ENCODE peak calls at places on chromosomes 16 and 17, in ten cellular contexts. E, V, U, B, G, W, M, L, O and J are unnamed samples. For H3K4me1, the result is how much of the 10 kb centered on the place peaks cover.

GRCh38 chr16:15907863-15908478 is 19.6 kb upstream of the CEP20 start:
- DNase-seq in G (peak), U (peak), E (no peak), O (no peak), V (peak), W (no peak), M (no peak), B (peak), L (no peak), J (no peak)

GRCh38 chr17:9976283-9977009 is 71.4 kb upstream of the RCVRN start:
- DNase-seq in W (no peak), E (no peak), M (no peak), L (no peak), V (no peak), U (no peak), O (no peak), B (no peak), G (no peak), J (no peak)

GRCh38 chr17:66494023-66494803 is 191.8 kb downstream of the PRKCA start:
- DNase-seq in M (no peak), G (peak), E (no peak), W (no peak), O (no peak), V (no peak), B (peak), U (peak), L (no peak), J (no peak)

GRCh38 chr16:74020086-74020670 is 276.4 kb upstream of the PSMD7 start:
- DNase-seq in M (no peak), U (no peak), E (no peak), L (no peak), G (no peak), V (no peak), B (no peak), O (no peak), W (no peak), J (no peak)

GRCh38 chr16:12899529-12900168 is 1.7 kb upstream of the SHISA9 start:
- DNase-seq in O (no peak), B (no peak), E (no peak), L (no peak), M (no peak), V (no peak), W (no peak), G (peak), U (no peak), J (no peak)

GRCh38 chr17:64282753-64283080 is 19.7 kb upstream of the TEX2 start:
- DNase-seq in O (no peak), M (no peak), B (no peak), W (no peak), G (peak), U (no peak), L (no peak), V (no peak), E (no peak), J (no peak)

GRCh38 chr16:85568519-85568918 is 44.6 kb upstream of the GSE1 start:
- DNase-seq in B (no peak), M (no peak), W (no peak), G (no peak), U (no peak), O (no peak), V (peak), L (no peak), E (no peak), J (no peak)

GRCh38 chr17:58289869-58290268 is 9.1 kb upstream of the MPO start:
- DNase-seq in V (no peak), W (no peak), O (no peak), M (no peak), E (no peak), G (peak), U (no peak), L (no peak), B (no peak), J (no peak)

GRCh38 chr16:70302745-70303144 is 3.8 kb downstream of the DDX19B start:
- DNase-seq in O (no peak), L (no peak), U (no peak), W (no peak), M (no peak), V (no peak), E (no peak), G (peak), B (no peak), J (no peak)

GRCh38 chr16:17515421-17516210 is 44.9 kb upstream of the XYLT1 start:
- DNase-seq in M (no peak), O (no peak), U (no peak), G (no peak), B (peak), E (no peak), L (no peak), W (no peak), V (no peak), J (no peak)

GRCh38 chr16:14378131-14378551 is 251.9 kb downstream of the PARN start:
- DNase-seq in O (no peak), B (peak), W (no peak), M (no peak), G (peak), E (no peak), V (no peak), U (no peak), L (no peak), J (no peak)

GRCh38 chr17:43560461-43561427 is 14.6 kb upstream of the ETV4 start:
- DNase-seq in G (no peak), V (no peak), O (no peak), B (no peak), E (no peak), U (no peak), M (no peak), L (no peak), W (no peak), J (no peak)

GRCh38 chr17:43559161-43559816 is 13.1 kb upstream of the ETV4 start:
- DNase-seq in B (no peak), W (no peak), E (no peak), O (no peak), M (no peak), G (no peak), U (no peak), V (no peak), L (no peak), J (no peak)

GRCh38 chr17:43563262-43564079 is 17.3 kb upstream of the ETV4 start:
- DNase-seq in B (no peak), G (no peak), E (no peak), V (no peak), O (no peak), U (no peak), M (no peak), L (no peak), W (no peak), J (no peak)

GRCh38 chr17:43564080-43564594 is 18.0 kb upstream of the ETV4 start:
- DNase-seq in M (no peak), B (no peak), U (no peak), W (no peak), L (no peak), O (no peak), E (no peak), V (no peak), G (peak), J (no peak)

DNA sequence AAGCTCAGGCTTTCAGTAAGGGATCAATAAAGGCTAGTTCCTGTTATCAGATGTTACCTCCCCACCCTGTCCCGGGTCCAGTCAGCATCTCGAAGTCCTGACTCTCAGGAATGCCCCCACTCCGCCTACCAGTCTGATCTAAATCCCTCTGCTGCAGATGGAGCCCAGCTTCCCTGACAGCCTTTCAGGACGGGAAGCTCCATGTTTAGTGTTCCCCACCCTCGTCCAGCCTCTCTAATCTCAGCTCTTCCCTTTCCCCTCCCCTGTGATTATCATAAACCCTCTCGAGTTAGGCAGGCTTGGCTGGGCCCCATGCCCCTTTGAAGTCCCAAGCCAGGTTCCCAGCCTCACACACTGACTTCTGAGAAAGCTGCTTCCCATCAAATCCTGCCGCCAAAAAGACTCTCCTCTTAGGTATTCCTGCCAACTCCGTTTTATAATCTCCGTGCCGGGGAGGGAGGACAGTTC is 16.6 kb upstream of the ETV4 start:
- DNase-seq in E (no peak), B (no peak), V (no peak), M (no peak), U (no peak), L (no peak), G (no peak), O (no peak), W (peak), J (no peak)
- H3K4me3 ChIP-seq in E (no peak), B (no peak), V (no peak), M (no peak), U (no peak), L (no peak), G (no peak), O (no peak), W (no peak), J (no peak)

GRCh38 chr17:79006001-79006400 is 3.6 kb downstream of the CANT1 start:
- DNase-seq in O (peak), U (no peak), G (no peak), M (no peak), L (no peak), W (peak), V (peak), E (no peak), B (no peak), J (no peak)
- H3K4me1 ChIP-seq in O (half or more), U (under half), G (half or more), M (under half), L (under half), W (under half), V (under half), E (under half), B (under half), J (under half)

DNA sequence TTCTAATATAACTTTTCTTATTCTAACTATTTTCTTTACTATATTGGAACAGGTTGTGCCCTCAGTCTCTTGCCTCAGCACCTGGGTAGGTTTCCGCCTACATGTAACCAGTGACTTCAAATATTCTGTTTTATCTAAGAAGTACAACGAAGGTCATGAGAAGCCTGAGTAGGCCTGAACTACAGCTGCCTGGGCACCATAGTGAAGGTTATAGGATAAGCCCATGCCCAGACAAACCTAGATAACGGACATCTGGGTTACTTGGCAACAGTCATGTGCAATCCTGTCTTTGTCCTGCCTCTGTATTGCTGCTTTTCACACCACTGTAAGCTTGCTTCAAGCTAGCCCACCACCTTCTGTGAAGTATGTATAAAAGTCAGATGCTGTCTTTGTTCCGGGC is 25.4 kb upstream of the ARL4D start:
- DNase-seq in E (no peak), U (no peak), O (peak), W (no peak), M (no peak), V (no peak), L (no peak), B (no peak), G (no peak), J (no peak)
- H3K27ac ChIP-seq in E (no peak), U (no peak), O (no peak), W (peak), M (no peak), V (no peak), L (no peak), B (no peak), G (no peak), J (no peak)

GRCh38 chr17:82876149-82876548 is 36.3 kb upstream of the ZNF750 start:
- DNase-seq in B (peak), V (no peak), O (no peak), W (peak), E (no peak), M (no peak), G (no peak), U (peak), L (no peak), J (no peak)
- H3K4me3 ChIP-seq in B (no peak), V (no peak), O (no peak), W (no peak), E (no peak), M (no peak), G (no peak), U (no peak), L (no peak), J (no peak)

GRCh38 chr17:39673335-39674081 is 5.3 kb downstream of the PNMT start:
- DNase-seq in L (no peak), U (no peak), V (no peak), M (no peak), W (no peak), B (no peak), G (no peak), O (no peak), E (no peak), J (no peak)
- H3K4me1 ChIP-seq in L (under half), U (under half), V (under half), M (under half), W (under half), B (under half), G (under half), O (under half), E (under half), J (under half)

GRCh38 chr17:77230436-77230830 is 89.7 kb downstream of the SEC14L1 start:
- DNase-seq in O (no peak), G (no peak), V (no peak), U (no peak), W (no peak), B (no peak), M (no peak), L (no peak), E (no peak), J (no peak)

GRCh38 chr17:77231076-77231871 is 90.5 kb downstream of the SEC14L1 start:
- DNase-seq in G (no peak), U (no peak), L (no peak), W (no peak), V (no peak), M (no peak), O (no peak), E (no peak), B (no peak), J (no peak)

GRCh38 chr17:77229786-77230435 is 89.1 kb downstream of the SEC14L1 start:
- DNase-seq in G (no peak), O (no peak), W (no peak), E (no peak), U (no peak), L (no peak), B (no peak), V (no peak), M (no peak), J (no peak)

GRCh38 chr17:77227461-77228223 is 86.9 kb downstream of the SEC14L1 start:
- DNase-seq in E (no peak), U (no peak), V (no peak), B (no peak), O (no peak), G (no peak), W (peak), M (no peak), L (no peak), J (no peak)

GRCh38 chr17:77228224-77229215 is 87.8 kb downstream of the SEC14L1 start:
- DNase-seq in E (no peak), M (no peak), V (no peak), G (no peak), B (no peak), O (no peak), W (no peak), L (no peak), U (no peak), J (no peak)
- H3K27ac ChIP-seq in E (no peak), M (no peak), V (no peak), G (no peak), B (no peak), O (no peak), W (no peak), L (no peak), U (no peak), J (no peak)

GRCh38 chr17:80453126-80453979 is 23.1 kb downstream of the NPTX1 start:
- DNase-seq in U (no peak), E (peak), V (no peak), G (peak), O (no peak), W (no peak), M (no peak), L (no peak), B (no peak), J (no peak)
- H3K4me3 ChIP-seq in U (no peak), E (no peak), V (no peak), G (peak), O (peak), W (no peak), M (no peak), L (peak), B (no peak), J (peak)

GRCh38 chr17:40019140-40019991 is 4.1 kb downstream of the CSF3 start:
- DNase-seq in U (no peak), E (no peak), V (no peak), L (no peak), O (no peak), G (no peak), W (peak), M (no peak), B (peak), J (no peak)

GRCh38 chr17:40018211-40019121 is 3.2 kb downstream of the CSF3 start:
- DNase-seq in M (no peak), E (peak), G (no peak), L (no peak), O (no peak), W (peak), V (no peak), U (no peak), B (peak), J (no peak)

GRCh38 chr17:40015998-40016691 is 905 bp downstream of the CSF3 start:
- DNase-seq in U (no peak), V (no peak), W (no peak), E (no peak), G (no peak), L (no peak), M (no peak), B (no peak), O (no peak), J (no peak)

GRCh38 chr17:40016692-40017000 is 1.4 kb downstream of the CSF3 start:
- DNase-seq in E (no peak), O (no peak), W (no peak), U (no peak), M (no peak), L (no peak), B (no peak), V (no peak), G (no peak), J (no peak)

GRCh38 chr17:40017422-40018080 is 2.3 kb downstream of the CSF3 start:
- DNase-seq in V (no peak), B (no peak), W (no peak), L (no peak), O (no peak), E (no peak), G (no peak), M (no peak), U (no peak), J (no peak)
- H3K4me1 ChIP-seq in V (under half), B (under half), W (under half), L (under half), O (under half), E (under half), G (under half), M (under half), U (half or more), J (under half)

GRCh38 chr17:42266462-42266861 is 9.7 kb downstream of the STAT5B start:
- DNase-seq in L (no peak), G (no peak), V (no peak), B (no peak), E (no peak), M (no peak), O (no peak), W (no peak), U (no peak), J (no peak)
- H3K27ac ChIP-seq in L (no peak), G (no peak), V (no peak), B (peak), E (no peak), M (peak), O (no peak), W (no peak), U (no peak), J (peak)

GRCh38 chr16:25692307-25692706 is 548 bp downstream of the HS3ST4 start:
- DNase-seq in U (no peak), V (no peak), W (no peak), O (no peak), E (no peak), G (no peak), L (no peak), M (no peak), B (no peak), J (no peak)

GRCh38 chr16:25691519-25692091 is at the start of gene HS3ST4:
- DNase-seq in L (no peak), B (no peak), V (no peak), U (no peak), O (no peak), M (no peak), E (no peak), W (no peak), G (no peak), J (no peak)

GRCh38 chr16:25692734-25693508 is 1.2 kb downstream of the HS3ST4 start:
- DNase-seq in L (no peak), V (no peak), W (no peak), B (no peak), G (no peak), M (no peak), O (no peak), U (no peak), E (no peak), J (no peak)

GRCh38 chr16:25690563-25691143 is 1.1 kb upstream of the HS3ST4 start:
- DNase-seq in O (no peak), M (no peak), W (no peak), B (no peak), G (no peak), E (no peak), V (no peak), U (no peak), L (no peak), J (no peak)

DNA sequence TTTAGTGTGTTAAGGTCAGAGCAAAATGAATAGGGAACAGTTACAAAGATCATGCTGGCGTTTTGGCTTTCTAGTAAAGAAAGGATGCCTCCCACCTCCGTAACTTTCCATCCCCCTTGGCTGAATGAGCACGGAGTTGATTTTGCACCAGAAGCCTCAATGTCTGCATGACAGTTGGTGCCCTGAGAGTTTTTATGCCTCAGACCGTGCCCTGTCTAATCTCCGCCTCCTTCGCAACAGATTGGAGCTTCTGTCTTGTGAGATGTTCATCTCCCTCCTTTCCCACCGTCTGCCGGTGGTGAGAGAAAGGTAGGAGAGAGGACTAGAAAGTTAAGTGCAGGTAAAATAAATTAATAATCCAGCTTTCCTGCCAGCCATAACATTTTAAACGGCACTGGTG is 1.9 kb downstream of the HS3ST4 start:
- DNase-seq in G (no peak), E (no peak), U (no peak), B (no peak), W (no peak), M (no peak), L (no peak), V (no peak), O (no peak), J (no peak)
- H3K4me3 ChIP-seq in G (no peak), E (no peak), U (no peak), B (no peak), W (no peak), M (no peak), L (no peak), V (no peak), O (no peak), J (no peak)